ENCODE peak calls at places on chromosomes 4 and X, in four cellular contexts. I is PC-3, N is OCI-LY7, J is HepG2. P is an unnamed sample. For H3K9me3, the result is how much of the 10 kb centered on the place peaks cover.

GRCh38 chrX:153794897-153795816 is 689 bp downstream of the SSR4 start:
- DNase-seq in I (no peak), N (peak), J (no peak), P (no peak)

GRCh38 chrX:151167791-151168345 is 8.5 kb upstream of the GPR50 start:
- DNase-seq in I (no peak), N (no peak), J (no peak), P (no peak)

GRCh38 chrX:116841290-116841689 is 378.5 kb upstream of the CT83 start:
- DNase-seq in I (no peak), N (no peak), J (no peak), P (no peak)

GRCh38 chr4:140099993-140100392 is 54.0 kb downstream of the MAML3 start:
- DNase-seq in I (peak), N (no peak), J (no peak), P (no peak)

GRCh38 chr4:110787109-110787508 is 164.2 kb upstream of the PITX2 start:
- DNase-seq in I (no peak), N (no peak), J (no peak), P (no peak)

GRCh38 chr4:4794421-4794820 is 65.0 kb upstream of the MSX1 start:
- DNase-seq in I (no peak), N (no peak), J (no peak), P (no peak)

GRCh38 chr4:98262431-98262830 is 1.2 kb downstream of the RAP1GDS1 start:
- DNase-seq in I (no peak), N (peak), J (no peak), P (peak)

GRCh38 chrX:24026403-24026801 is 584 bp downstream of the KLHL15 start:
- DNase-seq in I (no peak), N (peak), J (no peak), P (peak)

GRCh38 chr4:41361831-41362646 is 105.3 kb downstream of the UCHL1 start:
- DNase-seq in I (peak), N (no peak), J (no peak), P (peak)

GRCh38 chr4:106473515-106473914 is 104.9 kb upstream of the GIMD1 start:
- DNase-seq in I (peak), N (no peak), J (no peak), P (no peak)

GRCh38 chrX:105190252-105190853 is 30.1 kb downstream of the TEX13A start:
- DNase-seq in I (peak), N (peak), J (no peak), P (no peak)

GRCh38 chr4:6760865-6761264 is 21.7 kb upstream of the KIAA0232 start:
- DNase-seq in I (no peak), N (no peak), J (no peak), P (peak)

GRCh38 chrX:40300286-40300890 is 202.6 kb upstream of the BCOR start:
- DNase-seq in I (no peak), N (no peak), J (peak), P (no peak)

GRCh38 chrX:153075366-153075765 is 3.1 kb downstream of the PNMA6A start:
- DNase-seq in I (no peak), N (no peak), J (no peak), P (no peak)

GRCh38 chr4:174882317-174882992 is 35.7 kb upstream of the ADAM29 start:
- DNase-seq in I (no peak), N (no peak), J (no peak), P (no peak)

GRCh38 chrX:145817666-145818521 is at the start of gene SLITRK2:
- DNase-seq in I (no peak), N (no peak), J (no peak), P (no peak)

GRCh38 chr4:188190461-188190860 is 51.2 kb downstream of the TRIML1 start:
- DNase-seq in I (no peak), N (no peak), J (no peak), P (no peak)

GRCh38 chr4:17932041-17932440 is 89.5 kb downstream of the LCORL start:
- DNase-seq in I (no peak), N (no peak), J (no peak), P (no peak)

GRCh38 chr4:110631582-110632505 is 9.0 kb upstream of the PITX2 start:
- DNase-seq in I (peak), N (peak), J (peak), P (peak)

GRCh38 chr4:22019676-22020075 is 71.1 kb upstream of the KCNIP4 start:
- DNase-seq in I (peak), N (no peak), J (no peak), P (no peak)

GRCh38 chrX:48509245-48509590 is 426 bp downstream of the PORCN start:
- DNase-seq in I (no peak), N (no peak), J (no peak), P (no peak)

GRCh38 chrX:19672211-19672814 is 157.0 kb upstream of the MAP3K15 start:
- DNase-seq in I (no peak), N (no peak), J (no peak), P (no peak)

GRCh38 chr4:39205000-39205399 is 22.7 kb downstream of the WDR19 start:
- DNase-seq in I (no peak), N (no peak), J (no peak), P (no peak)

GRCh38 chr4:186726150-186726439 is 2.4 kb upstream of the FAT1 start:
- DNase-seq in I (no peak), N (no peak), J (no peak), P (peak)

GRCh38 chrX:70013483-70014222 is 36.1 kb downstream of the AWAT2 start:
- DNase-seq in I (no peak), N (no peak), J (no peak), P (no peak)

GRCh38 chrX:23662187-23662586 is 5.1 kb upstream of the PRDX4 start:
- DNase-seq in I (no peak), N (peak), J (no peak), P (no peak)

GRCh38 chr4:2685541-2685940 is 70.6 kb downstream of the TNIP2 start:
- DNase-seq in I (no peak), N (no peak), J (no peak), P (peak)

GRCh38 chr4:4418676-4419370 is 31.9 kb downstream of the NSG1 start:
- DNase-seq in I (no peak), N (no peak), J (no peak), P (no peak)

GRCh38 chr4:37528161-37528560 is 158.0 kb downstream of the RELL1 start:
- DNase-seq in I (peak), N (no peak), J (peak), P (peak)

GRCh38 chr4:98468744-98469143 is 189.7 kb downstream of the TSPAN5 start:
- DNase-seq in I (no peak), N (no peak), J (no peak), P (no peak)

GRCh38 chrX:103310592-103311400 is at the start of gene BEX2:
- DNase-seq in I (peak), N (peak), J (no peak), P (no peak)

GRCh38 chr4:153159728-153160221 is 44.5 kb upstream of the TRIM2 start:
- DNase-seq in I (peak), N (no peak), J (no peak), P (peak)

GRCh38 chr4:74545488-74545887 is 100.6 kb downstream of the AREG start:
- DNase-seq in I (peak), N (no peak), J (no peak), P (no peak)

GRCh38 chrX:13197961-13198761 is 121.7 kb downstream of the ATXN3L start:
- DNase-seq in I (peak), N (no peak), J (no peak), P (no peak)

GRCh38 chr4:19329631-19330030 is 922.1 kb upstream of the SLIT2 start:
- DNase-seq in I (no peak), N (no peak), J (no peak), P (no peak)

GRCh38 chrX:71210829-71211228 is 12.2 kb upstream of the GJB1 start:
- DNase-seq in I (no peak), N (no peak), J (no peak), P (no peak)

GRCh38 chrX:136146614-136147319 is 566 bp upstream of the FHL1 start:
- DNase-seq in I (peak), N (no peak), J (no peak), P (peak)

GRCh38 chr4:101282076-101282844 is 65.1 kb downstream of the PPP3CA start:
- DNase-seq in I (no peak), N (no peak), J (no peak), P (no peak)

GRCh38 chr4:101279377-101279871 is 67.9 kb downstream of the PPP3CA start:
- DNase-seq in I (no peak), N (peak), J (no peak), P (peak)

GRCh38 chr4:101277661-101278060 is 69.7 kb downstream of the PPP3CA start:
- DNase-seq in I (peak), N (no peak), J (no peak), P (no peak)

GRCh38 chr4:101283436-101283835 is 63.9 kb downstream of the PPP3CA start:
- DNase-seq in I (no peak), N (no peak), J (no peak), P (no peak)

GRCh38 chr4:101280866-101281600 is 66.3 kb downstream of the PPP3CA start:
- DNase-seq in I (no peak), N (no peak), J (no peak), P (no peak)
- H3K27ac ChIP-seq in I (no peak), N (no peak), J (no peak), P (no peak)

GRCh38 chrX:155899366-155899765 is 18.2 kb downstream of the VAMP7 start:
- DNase-seq in I (no peak), N (no peak), J (no peak), P (no peak)
- H3K9me3 ChIP-seq in I (under half), N (under half), J (under half), P (under half)

GRCh38 chrX:56782791-56783449 is 53.9 kb downstream of the NBDY start:
- DNase-seq in I (no peak), N (no peak), J (no peak), P (no peak)
- H3K4me3 ChIP-seq in I (no peak), N (no peak), J (no peak), P (peak)

GRCh38 chrX:79082886-79083285 is 61.6 kb upstream of the GPR174 start:
- DNase-seq in I (no peak), N (no peak), J (no peak), P (no peak)
- H3K27ac ChIP-seq in I (no peak), N (no peak), J (no peak), P (no peak)

GRCh38 chr4:73166212-73166611 is 92.4 kb downstream of the ANKRD17 start:
- DNase-seq in I (no peak), N (no peak), J (no peak), P (no peak)
- H3K9me3 ChIP-seq in I (under half), N (under half), J (under half), P (under half)

GRCh38 chr4:48340276-48340904 is 939 bp upstream of the SLAIN2 start:
- DNase-seq in I (peak), N (peak), J (no peak), P (peak)

GRCh38 chr4:48340905-48341775 is at the start of gene SLAIN2:
- DNase-seq in I (peak), N (peak), J (peak), P (peak)

GRCh38 chr4:48337726-48338125 is 3.6 kb upstream of the SLAIN2 start:
- DNase-seq in I (peak), N (no peak), J (no peak), P (no peak)

GRCh38 chr4:48341776-48342558 is 638 bp downstream of the SLAIN2 start:
- DNase-seq in I (peak), N (peak), J (no peak), P (peak)

GRCh38 chr4:48339642-48340041 is 1.7 kb upstream of the SLAIN2 start:
- DNase-seq in I (no peak), N (no peak), J (no peak), P (no peak)
- H3K4me3 ChIP-seq in I (peak), N (no peak), J (no peak), P (no peak)

GRCh38 chr4:25861951-25862410 is 807 bp downstream of the SEL1L3 start:
- DNase-seq in I (peak), N (peak), J (no peak), P (peak)

GRCh38 chr4:25861422-25861926 is 1.3 kb downstream of the SEL1L3 start:
- DNase-seq in I (peak), N (peak), J (no peak), P (peak)

GRCh38 chr4:25863906-25864418 is 1.2 kb upstream of the SEL1L3 start:
- DNase-seq in I (no peak), N (peak), J (no peak), P (peak)

GRCh38 chr4:25862411-25863346 is at the start of gene SEL1L3:
- DNase-seq in I (peak), N (peak), J (no peak), P (peak)

GRCh38 chr4:25863347-25863784 is 578 bp upstream of the SEL1L3 start:
- DNase-seq in I (peak), N (peak), J (no peak), P (peak)
- H3K27ac ChIP-seq in I (no peak), N (peak), J (no peak), P (no peak)

GRCh38 chr4:100805547-100805946 is 287.7 kb upstream of the EMCN start:
- DNase-seq in I (no peak), N (no peak), J (no peak), P (no peak)

GRCh38 chr4:100806988-100807387 is 289.2 kb upstream of the EMCN start:
- DNase-seq in I (no peak), N (no peak), J (no peak), P (no peak)

GRCh38 chr4:100816646-100817045 is 298.8 kb upstream of the EMCN start:
- DNase-seq in I (peak), N (no peak), J (no peak), P (no peak)

GRCh38 chr4:100811046-100811445 is 293.2 kb upstream of the EMCN start:
- DNase-seq in I (no peak), N (no peak), J (no peak), P (no peak)
- H3K9me3 ChIP-seq in I (under half), N (under half), J (under half), P (under half)

DNA sequence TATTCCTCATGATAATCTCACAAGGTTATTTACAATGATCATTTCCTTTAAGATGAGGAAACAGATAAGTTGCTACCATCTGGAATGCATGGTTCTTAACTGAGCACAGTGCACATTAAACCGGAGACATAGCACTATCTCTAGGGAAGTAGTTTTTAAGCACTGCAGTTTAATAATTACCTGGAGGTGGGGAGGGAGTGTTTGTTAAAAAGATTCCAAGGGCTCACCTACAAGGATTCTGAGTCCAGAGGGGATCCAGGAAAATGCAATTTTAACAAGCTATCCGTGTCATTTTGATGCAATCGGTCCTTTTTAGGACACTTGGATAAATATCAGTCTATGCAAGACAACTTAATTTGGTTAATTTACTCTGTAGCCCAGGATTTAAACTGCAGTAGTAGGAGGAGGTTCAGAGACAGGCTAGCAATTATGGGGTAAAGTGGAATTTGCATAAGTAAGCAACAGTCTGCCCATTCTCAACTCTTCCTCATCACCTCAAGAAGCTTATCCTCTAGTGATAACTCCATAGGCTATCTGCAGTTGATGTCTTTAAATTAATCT is 2.8 kb upstream of the PDLIM5 start:
- DNase-seq in I (no peak), N (no peak), J (no peak), P (no peak)
- H3K4me3 ChIP-seq in I (no peak), N (no peak), J (no peak), P (no peak)

P was measured in osteoblast.